ENCODE peak calls at places on chromosome 20, in five cellular contexts. C is SK-MEL-5, I is WERI-Rb-1, Q is CD14-positive monocyte, H is heart right ventricle. D is an unnamed sample.

GRCh38 chr20:48786916-48787676 is 40.7 kb downstream of the PREX1 start:
- DNase-seq in C (no peak), I (no peak), Q (peak; percentile 6), H (no peak), D (no peak)

GRCh38 chr20:5039255-5039657 is 37.9 kb upstream of the SLC23A2 start:
- DNase-seq in C (no peak), I (no peak), Q (no peak), H (no peak), D (no peak)

GRCh38 chr20:22743426-22743825 is 159.1 kb upstream of the FOXA2 start:
- DNase-seq in C (no peak), I (no peak), Q (no peak), H (no peak), D (no peak)

GRCh38 chr20:10779911-10780310 is 106.1 kb upstream of the JAG1 start:
- DNase-seq in C (no peak), I (no peak), Q (no peak), H (no peak), D (no peak)

GRCh38 chr20:63191400-63191799 is 24.5 kb downstream of the YTHDF1 start:
- DNase-seq in C (no peak), I (no peak), Q (no peak), H (no peak), D (no peak)

GRCh38 chr20:33828326-33828834 is 17.2 kb downstream of the CHMP4B start:
- DNase-seq in C (no peak), I (no peak), Q (no peak), H (no peak), D (no peak)

GRCh38 chr20:25049261-25050060 is 8.5 kb downstream of the ACSS1 start:
- DNase-seq in C (no peak), I (no peak), Q (peak; percentile 15), H (no peak), D (no peak)

GRCh38 chr20:24337074-24337473 is 132.4 kb upstream of the SYNDIG1 start:
- DNase-seq in C (no peak), I (no peak), Q (no peak), H (no peak), D (peak; percentile 77)

GRCh38 chr20:44858959-44859358 is 26.5 kb upstream of the YWHAB start:
- DNase-seq in C (no peak), I (no peak), Q (no peak), H (no peak), D (no peak)

GRCh38 chr20:36872857-36873256 is 3.1 kb upstream of the TLDC2 start:
- DNase-seq in C (no peak), I (no peak), Q (no peak), H (no peak), D (no peak)

GRCh38 chr20:46229478-46229877 is 78.8 kb downstream of the CDH22 start:
- DNase-seq in C (no peak), I (no peak), Q (no peak), H (no peak), D (no peak)

GRCh38 chr20:51930775-51931174 is 128.5 kb upstream of the SALL4 start:
- DNase-seq in C (peak; percentile 57), I (peak; percentile 48), Q (no peak), H (peak; percentile 23), D (peak; percentile 15)

GRCh38 chr20:10848810-10849370 is 175.1 kb upstream of the JAG1 start:
- DNase-seq in C (peak; percentile 15), I (no peak), Q (no peak), H (peak; percentile 30), D (no peak)

GRCh38 chr20:48409216-48409615 is 418.6 kb downstream of the PREX1 start:
- DNase-seq in C (no peak), I (no peak), Q (no peak), H (no peak), D (no peak)

GRCh38 chr20:1555952-1556351 is 1.6 kb downstream of the SIRPD start:
- DNase-seq in C (no peak), I (no peak), Q (no peak), H (no peak), D (no peak)

GRCh38 chr20:53304146-53304545 is 289.5 kb downstream of the ZNF217 start:
- DNase-seq in C (no peak), I (no peak), Q (no peak), H (no peak), D (no peak)

GRCh38 chr20:23702021-23702420 is 13.2 kb upstream of the CST4 start:
- DNase-seq in C (no peak), I (no peak), Q (no peak), H (no peak), D (peak; percentile 9)

GRCh38 chr20:41509316-41509715 is 108.9 kb downstream of the CHD6 start:
- DNase-seq in C (no peak), I (no peak), Q (no peak), H (no peak), D (no peak)

GRCh38 chr20:53872561-53873248 is 197.7 kb downstream of the BCAS1 start:
- DNase-seq in C (no peak), I (no peak), Q (no peak), H (no peak), D (no peak)

GRCh38 chr20:58981564-58982364 is 708 bp downstream of the NELFCD start:
- DNase-seq in C (peak; percentile 34), I (no peak), Q (no peak), H (no peak), D (no peak)

GRCh38 chr20:50858525-50858924 is 63.7 kb downstream of the BCAS4 start:
- DNase-seq in C (no peak), I (no peak), Q (no peak), H (no peak), D (no peak)

GRCh38 chr20:37995856-37996625 is 37.2 kb downstream of the TTI1 start:
- DNase-seq in C (no peak), I (no peak), Q (no peak), H (no peak), D (no peak)

GRCh38 chr20:48791666-48792071 is 36.1 kb downstream of the PREX1 start:
- DNase-seq in C (no peak), I (no peak), Q (peak; percentile 12), H (no peak), D (no peak)

GRCh38 chr20:48259456-48259855 is 474.2 kb upstream of the SULF2 start:
- DNase-seq in C (no peak), I (no peak), Q (no peak), H (no peak), D (no peak)

GRCh38 chr20:32681175-32682084 is 7.7 kb upstream of the C20orf203 start:
- DNase-seq in C (no peak), I (peak; percentile 92), Q (no peak), H (no peak), D (no peak)

GRCh38 chr20:5696011-5696559 is 54.1 kb upstream of the SHLD1 start:
- DNase-seq in C (no peak), I (no peak), Q (no peak), H (no peak), D (no peak)

GRCh38 chr20:40493071-40493470 is 196.0 kb downstream of the MAFB start:
- DNase-seq in C (no peak), I (no peak), Q (no peak), H (peak; percentile 17), D (no peak)

GRCh38 chr20:24913076-24913628 is 35.9 kb upstream of the CST7 start:
- DNase-seq in C (no peak), I (no peak), Q (no peak), H (no peak), D (no peak)

GRCh38 chr20:7610681-7611080 is 329.6 kb downstream of the HAO1 start:
- DNase-seq in C (no peak), I (no peak), Q (no peak), H (no peak), D (no peak)

GRCh38 chr20:51678041-51678697 is 90.0 kb downstream of the ATP9A start:
- DNase-seq in C (no peak), I (peak; percentile 94), Q (no peak), H (no peak), D (no peak)

GRCh38 chr20:4569092-4569491 is 152.6 kb upstream of the PRND start:
- DNase-seq in C (no peak), I (no peak), Q (no peak), H (no peak), D (no peak)

GRCh38 chr20:63310265-63310971 is 17.4 kb downstream of the COL20A1 start:
- DNase-seq in C (no peak), I (no peak), Q (no peak), H (no peak), D (peak; percentile 34)

GRCh38 chr20:17873410-17874270 is 95.0 kb downstream of the SNX5 start:
- DNase-seq in C (peak; percentile 68), I (no peak), Q (peak; percentile 1), H (peak; percentile 80), D (no peak)

GRCh38 chr20:49400410-49400809 is 82.1 kb downstream of the KCNB1 start:
- DNase-seq in C (no peak), I (no peak), Q (no peak), H (no peak), D (no peak)

GRCh38 chr20:24776755-24777271 is 172.3 kb upstream of the CST7 start:
- DNase-seq in C (no peak), I (no peak), Q (peak; percentile 25), H (no peak), D (no peak)

GRCh38 chr20:45611054-45611453 is 18.5 kb upstream of the WFDC10A start:
- DNase-seq in C (peak; percentile 17), I (no peak), Q (no peak), H (no peak), D (no peak)

GRCh38 chr20:32387262-32387661 is 29.1 kb downstream of the ASXL1 start:
- DNase-seq in C (no peak), I (no peak), Q (no peak), H (no peak), D (no peak)

GRCh38 chr20:20327756-20328155 is 40.1 kb upstream of the INSM1 start:
- DNase-seq in C (no peak), I (no peak), Q (no peak), H (no peak), D (no peak)

D was measured in SW 1271.